ENCODE peak calls at places on chromosomes 13 and 19, in eight cellular contexts. B, Q, K, W, Y, C, I and J are unnamed samples.

GRCh38 chr13:36673838-36674326 is at the start of gene SERTM1:
- DNase-seq in B (peak; percentile 82), Q (no peak), K (peak; percentile 74), W (no peak), Y (no peak), C (no peak), I (peak; percentile 59), J (no peak)

GRCh38 chr19:46068345-46069258 is 27.8 kb upstream of the IGFL4 start:
- DNase-seq in B (no peak), Q (no peak), K (no peak), W (no peak), Y (no peak), C (peak; percentile 65), I (peak; percentile 95), J (no peak)

GRCh38 chr13:113758651-113759524 is at the start of gene TMEM255B:
- DNase-seq in B (peak; percentile 71), Q (peak; percentile 69), K (peak; percentile 88), W (peak; percentile 65), Y (peak; percentile 92), C (peak; percentile 70), I (peak; percentile 66), J (peak; percentile 96)

GRCh38 chr19:7885818-7886217 is 2.5 kb upstream of the LRRC8E start:
- DNase-seq in B (no peak), Q (no peak), K (no peak), W (no peak), Y (no peak), C (no peak), I (no peak), J (no peak)

GRCh38 chr19:5718579-5719273 is 1.2 kb downstream of the LONP1 start:
- DNase-seq in B (no peak), Q (no peak), K (no peak), W (no peak), Y (no peak), C (no peak), I (peak; percentile 86), J (no peak)

GRCh38 chr13:49042476-49042875 is 66.8 kb downstream of the FNDC3A start:
- DNase-seq in B (no peak), Q (no peak), K (no peak), W (no peak), Y (no peak), C (no peak), I (peak; percentile 85), J (no peak)

GRCh38 chr19:34482380-34483250 is 1.1 kb downstream of the WTIP start:
- DNase-seq in B (no peak), Q (no peak), K (no peak), W (no peak), Y (peak; percentile 59), C (no peak), I (peak; percentile 61), J (no peak)

GRCh38 chr19:50510700-50511068 is 307 bp downstream of the JOSD2 start:
- DNase-seq in B (no peak), Q (no peak), K (no peak), W (no peak), Y (no peak), C (no peak), I (no peak), J (peak; percentile 79)

GRCh38 chr19:10292206-10292788 is 2.5 kb downstream of the ICAM5 start:
- DNase-seq in B (peak; percentile 77), Q (peak; percentile 53), K (peak; percentile 54), W (peak; percentile 55), Y (peak; percentile 78), C (peak; percentile 79), I (no peak), J (no peak)

GRCh38 chr19:50933640-50934039 is 19.2 kb downstream of the KLK5 start:
- DNase-seq in B (no peak), Q (no peak), K (no peak), W (no peak), Y (no peak), C (no peak), I (peak; percentile 17), J (no peak)

GRCh38 chr13:33665776-33666175 is 152.2 kb upstream of the RFC3 start:
- DNase-seq in B (no peak), Q (no peak), K (no peak), W (no peak), Y (no peak), C (no peak), I (no peak), J (no peak)

GRCh38 chr19:14503285-14503684 is 7.4 kb upstream of the GIPC1 start:
- DNase-seq in B (no peak), Q (no peak), K (no peak), W (no peak), Y (no peak), C (no peak), I (no peak), J (no peak)

GRCh38 chr13:110347535-110348308 is 40.6 kb downstream of the COL4A2 start:
- DNase-seq in B (no peak), Q (no peak), K (peak; percentile 53), W (no peak), Y (peak; percentile 97), C (no peak), I (peak; percentile 96), J (no peak)

DNA sequence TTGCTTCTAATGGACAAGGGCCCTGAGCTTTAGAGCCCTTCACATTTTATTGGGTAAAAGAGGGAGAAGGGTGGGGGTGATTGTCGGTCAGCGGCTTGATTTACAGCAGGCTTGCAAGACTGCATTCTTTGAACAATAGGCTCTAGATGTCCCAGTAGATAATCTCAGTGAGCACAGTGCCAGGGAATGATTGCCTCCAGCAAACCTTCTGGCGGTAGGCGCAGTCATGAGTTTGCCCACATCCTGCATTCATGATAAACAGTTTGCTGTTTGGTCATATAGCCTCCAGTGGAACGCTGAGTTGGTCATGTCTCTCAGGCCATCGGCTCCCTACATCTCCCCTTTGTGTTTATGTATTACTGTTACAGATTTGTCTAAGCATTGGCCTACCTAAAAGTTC is 12.6 kb downstream of the ZNF528 start:
- DNase-seq in B (no peak), Q (no peak), K (no peak), W (no peak), Y (no peak), C (no peak), I (no peak), J (no peak)
- H3K9me3 ChIP-seq in B (peaks cover 68% of the 10 kb centered on the region), Q (peaks cover 85% of the 10 kb centered on the region), K (no peaks in the 10 kb centered on the region), W (peaks cover 43% of the 10 kb centered on the region), Y (peaks cover 74% of the 10 kb centered on the region), C (peaks cover 3% of the 10 kb centered on the region), I (no peaks in the 10 kb centered on the region), J (peaks cover 83% of the 10 kb centered on the region)

GRCh38 chr13:18959229-18959628 is 222.4 kb downstream of the TUBA3C start:
- DNase-seq in B (no peak), Q (no peak), K (no peak), W (no peak), Y (no peak), C (no peak), I (no peak), J (no peak)
- H3K9me3 ChIP-seq in B (no peaks in the 10 kb centered on the region), Q (peaks cover 8% of the 10 kb centered on the region), K (no peaks in the 10 kb centered on the region), W (no peaks in the 10 kb centered on the region), Y (no peaks in the 10 kb centered on the region), C (peaks cover 9% of the 10 kb centered on the region), I (no peaks in the 10 kb centered on the region), J (peaks cover 15% of the 10 kb centered on the region)

GRCh38 chr13:30802501-30802900 is 67.2 kb downstream of the ALOX5AP start:
- DNase-seq in B (no peak), Q (no peak), K (no peak), W (no peak), Y (no peak), C (no peak), I (no peak), J (no peak)

GRCh38 chr13:30804474-30804873 is 69.1 kb downstream of the ALOX5AP start:
- DNase-seq in B (no peak), Q (no peak), K (no peak), W (no peak), Y (no peak), C (no peak), I (no peak), J (no peak)

GRCh38 chr13:30802953-30803478 is 67.7 kb downstream of the ALOX5AP start:
- DNase-seq in B (peak; percentile 63), Q (peak; percentile 76), K (peak; percentile 90), W (peak; percentile 67), Y (peak; percentile 95), C (peak; percentile 83), I (peak; percentile 65), J (peak; percentile 94)

GRCh38 chr13:30805132-30805537 is 69.8 kb downstream of the ALOX5AP start:
- DNase-seq in B (no peak), Q (no peak), K (no peak), W (no peak), Y (no peak), C (peak; percentile 84), I (no peak), J (no peak)

DNA sequence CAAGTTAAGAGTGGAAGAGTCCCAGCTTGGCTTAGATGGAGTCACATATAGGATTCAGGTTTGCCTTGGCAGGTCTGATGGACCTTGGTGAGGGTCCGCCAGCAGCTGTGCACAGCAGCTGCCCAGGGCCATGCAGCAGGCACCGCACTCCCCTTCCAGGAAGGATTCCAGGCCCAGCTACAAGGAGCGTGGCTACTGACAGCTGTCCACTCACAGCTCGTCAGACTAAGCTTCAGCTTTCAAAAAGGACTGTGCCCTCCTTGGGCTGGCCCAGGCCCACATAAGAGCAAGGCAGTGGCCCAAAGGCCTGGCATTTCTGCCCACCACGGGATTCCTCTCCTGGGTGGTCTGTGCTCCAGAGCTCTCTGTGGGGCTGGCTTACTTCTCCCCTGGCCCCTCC is 68.4 kb downstream of the ALOX5AP start:
- DNase-seq in B (no peak), Q (no peak), K (no peak), W (no peak), Y (no peak), C (no peak), I (no peak), J (no peak)
- H3K9me3 ChIP-seq in B (no peaks in the 10 kb centered on the region), Q (no peaks in the 10 kb centered on the region), K (no peaks in the 10 kb centered on the region), W (no peaks in the 10 kb centered on the region), Y (no peaks in the 10 kb centered on the region), C (no peaks in the 10 kb centered on the region), I (no peaks in the 10 kb centered on the region), J (no peaks in the 10 kb centered on the region)

GRCh38 chr19:11461453-11461852 is 19.4 kb downstream of the ELAVL3 start:
- DNase-seq in B (no peak), Q (no peak), K (no peak), W (no peak), Y (no peak), C (no peak), I (no peak), J (no peak)

GRCh38 chr19:11465605-11466004 is 15.2 kb downstream of the ELAVL3 start:
- DNase-seq in B (no peak), Q (no peak), K (no peak), W (no peak), Y (no peak), C (no peak), I (no peak), J (no peak)

GRCh38 chr19:11464333-11465265 is 16.2 kb downstream of the ELAVL3 start:
- DNase-seq in B (no peak), Q (no peak), K (no peak), W (no peak), Y (no peak), C (no peak), I (no peak), J (no peak)

GRCh38 chr19:11460207-11460606 is 20.6 kb downstream of the ELAVL3 start:
- DNase-seq in B (no peak), Q (no peak), K (no peak), W (no peak), Y (no peak), C (no peak), I (no peak), J (no peak)

DNA sequence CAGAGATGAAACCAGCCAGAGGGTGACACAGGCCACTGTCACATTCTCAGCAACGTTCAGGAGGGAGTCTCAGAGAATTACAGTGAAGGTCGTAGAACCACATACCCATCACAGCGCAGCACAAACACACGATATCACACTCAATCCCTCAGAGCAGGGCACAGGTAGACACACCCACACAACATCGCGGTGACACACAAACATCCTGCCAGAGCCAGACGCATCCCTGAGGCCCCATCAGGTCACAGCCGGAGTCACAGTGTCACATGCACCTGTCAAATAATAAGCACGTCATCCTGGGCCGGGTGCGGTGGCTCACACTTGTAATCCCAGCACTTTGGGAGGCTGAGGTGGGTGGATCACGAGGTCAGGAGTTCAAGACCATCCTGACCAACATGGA is 17.5 kb downstream of the ELAVL3 start:
- DNase-seq in B (no peak), Q (no peak), K (no peak), W (no peak), Y (no peak), C (no peak), I (no peak), J (no peak)
- H3K9me3 ChIP-seq in B (no peaks in the 10 kb centered on the region), Q (no peaks in the 10 kb centered on the region), K (no peaks in the 10 kb centered on the region), W (no peaks in the 10 kb centered on the region), Y (no peaks in the 10 kb centered on the region), C (no peaks in the 10 kb centered on the region), I (no peaks in the 10 kb centered on the region), J (no peaks in the 10 kb centered on the region)